ENCODE peak calls at places on chromosomes 6 and 20, in six cellular contexts. G is neural progenitor cell; U is heart left ventricle; J is AG04450; Y is hepatocyte; X is CD8-positive, alpha-beta T cell. A is an unnamed sample.

GRCh38 chr6:54267798-54268197 is 40.4 kb upstream of the TINAG start:
- DNase-seq in U (no peak), Y (peak), J (no peak), X (no peak), G (peak), A (peak)

GRCh38 chr6:66926060-66926459 is 1219.0 kb upstream of the EYS start:
- DNase-seq in Y (no peak), G (peak), J (no peak), X (no peak), U (no peak), A (no peak)

GRCh38 chr20:57811373-57812020 is 101.7 kb upstream of the PMEPA1 start:
- DNase-seq in U (no peak), Y (peak), J (no peak), X (no peak), G (peak), A (no peak)

GRCh38 chr6:75489025-75489424 is 4.6 kb downstream of the FILIP1 start:
- DNase-seq in X (no peak), Y (no peak), U (no peak), J (no peak), G (no peak), A (no peak)

GRCh38 chr6:92181347-92181746 is 1238.0 kb downstream of the EPHA7 start:
- DNase-seq in X (no peak), Y (no peak), U (no peak), J (no peak), G (no peak), A (no peak)

GRCh38 chr20:24138951-24139350 is 150.4 kb upstream of the GGTLC1 start:
- DNase-seq in U (no peak), X (no peak), Y (no peak), J (no peak), G (no peak), A (no peak)

GRCh38 chr6:165662671-165663282 is at the start of gene PDE10A:
- DNase-seq in J (no peak), U (peak), Y (peak), X (no peak), G (peak), A (no peak)

GRCh38 chr6:159180001-159180400 is 10.8 kb downstream of the FNDC1 start:
- DNase-seq in G (no peak), X (no peak), Y (no peak), U (no peak), J (no peak), A (no peak)

GRCh38 chr6:38997128-38997761 is 51.3 kb upstream of the GLP1R start:
- DNase-seq in Y (peak), X (peak), J (no peak), U (peak), G (peak), A (no peak)

GRCh38 chr6:81863123-81863522 is 110.6 kb upstream of the TENT5A start:
- DNase-seq in J (no peak), Y (no peak), G (peak), U (no peak), X (no peak), A (no peak)

GRCh38 chr6:12075067-12075563 is 63.0 kb downstream of the HIVEP1 start:
- DNase-seq in U (no peak), X (no peak), G (no peak), J (no peak), Y (no peak), A (no peak)

DNA sequence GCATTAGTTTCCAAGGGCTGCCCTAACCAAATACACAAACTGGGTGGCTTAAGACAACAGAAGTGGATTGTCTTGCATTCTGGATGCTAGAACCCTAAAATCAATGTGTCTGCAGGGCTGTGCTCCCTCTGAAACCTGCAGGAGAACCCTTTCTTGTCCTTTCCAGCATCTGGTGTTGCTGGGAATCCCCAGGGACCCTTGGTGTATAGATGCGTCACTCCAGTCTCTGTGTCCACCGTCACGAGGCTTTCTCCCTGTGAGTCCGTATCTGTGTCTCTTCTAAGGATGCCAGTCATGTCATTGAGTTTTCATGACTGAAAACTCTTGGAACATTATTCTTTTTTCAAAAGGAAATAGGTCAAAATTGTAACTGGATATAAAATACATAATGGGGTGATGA is 142.9 kb downstream of the RNASET2 start:
- DNase-seq in G (no peak), Y (no peak), X (no peak), J (no peak), U (no peak), A (no peak)
- H3K27ac ChIP-seq in G (no peak), Y (no peak), X (no peak), J (no peak), U (no peak), A (no peak)

GRCh38 chr6:97097068-97098047 is 172.8 kb downstream of the KLHL32 start:
- DNase-seq in U (no peak), Y (no peak), G (no peak), X (no peak), J (no peak), A (no peak)
- H3K27ac ChIP-seq in U (no peak), Y (no peak), G (no peak), X (no peak), J (no peak), A (no peak)

DNA sequence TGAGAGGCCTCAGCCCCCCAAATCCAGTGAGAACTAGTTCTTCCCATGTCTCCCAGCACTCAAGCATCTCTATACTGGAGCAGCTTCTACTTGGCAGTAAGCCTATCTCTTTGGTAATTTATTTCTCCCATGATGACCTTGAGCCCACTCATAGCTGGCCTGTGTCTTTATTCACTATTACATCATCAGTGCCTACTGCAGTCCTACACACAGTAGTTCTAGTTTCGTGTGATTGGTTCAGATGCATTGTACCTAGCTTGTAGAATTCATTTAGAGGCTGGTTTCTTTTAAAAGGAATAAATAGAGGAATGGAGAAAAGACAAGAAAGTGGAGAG is 255.6 kb upstream of the ZFP64 start:
- DNase-seq in Y (no peak), J (no peak), X (no peak), U (no peak), G (no peak), A (no peak)
- H3K27ac ChIP-seq in Y (no peak), J (no peak), X (no peak), U (no peak), G (no peak), A (no peak)

GRCh38 chr6:21601341-21601740 is 7.8 kb downstream of the SOX4 start:
- DNase-seq in X (no peak), Y (no peak), G (no peak), U (no peak), J (no peak), A (no peak)
- H3K27ac ChIP-seq in X (no peak), Y (no peak), G (no peak), U (no peak), J (no peak), A (no peak)

GRCh38 chr20:18738055-18738454 is 75.5 kb upstream of the SCP2D1 start:
- DNase-seq in U (no peak), Y (peak), G (no peak), X (no peak), J (no peak), A (no peak)
- H3K27ac ChIP-seq in U (no peak), Y (no peak), G (no peak), X (no peak), J (no peak), A (peak)

GRCh38 chr6:156774872-156775405 is 2.2 kb upstream of the ARID1B start:
- DNase-seq in G (peak), X (no peak), U (no peak), J (no peak), Y (no peak), A (no peak)
- H3K27ac ChIP-seq in G (no peak), X (no peak), U (peak), J (no peak), Y (peak), A (no peak)

GRCh38 chr6:31114540-31114876 is at the start of gene PSORS1C1:
- DNase-seq in X (no peak), U (peak), G (no peak), Y (peak), J (peak), A (peak)
- H3K27ac ChIP-seq in X (no peak), U (peak), G (no peak), Y (peak), J (peak), A (no peak)

GRCh38 chr6:32113386-32114352 is 4.5 kb upstream of the TNXB start:
- DNase-seq in G (peak), X (no peak), J (peak), Y (peak), U (peak), A (peak)

GRCh38 chr6:32114853-32115252 is 5.7 kb upstream of the TNXB start:
- DNase-seq in J (no peak), U (no peak), X (no peak), Y (peak), G (no peak), A (no peak)

GRCh38 chr6:32111424-32112066 is 2.4 kb upstream of the TNXB start:
- DNase-seq in Y (no peak), G (no peak), X (no peak), J (no peak), U (no peak), A (no peak)

GRCh38 chr6:32110632-32111031 is 1.5 kb upstream of the TNXB start:
- DNase-seq in U (no peak), X (no peak), Y (no peak), G (no peak), J (no peak), A (no peak)

DNA sequence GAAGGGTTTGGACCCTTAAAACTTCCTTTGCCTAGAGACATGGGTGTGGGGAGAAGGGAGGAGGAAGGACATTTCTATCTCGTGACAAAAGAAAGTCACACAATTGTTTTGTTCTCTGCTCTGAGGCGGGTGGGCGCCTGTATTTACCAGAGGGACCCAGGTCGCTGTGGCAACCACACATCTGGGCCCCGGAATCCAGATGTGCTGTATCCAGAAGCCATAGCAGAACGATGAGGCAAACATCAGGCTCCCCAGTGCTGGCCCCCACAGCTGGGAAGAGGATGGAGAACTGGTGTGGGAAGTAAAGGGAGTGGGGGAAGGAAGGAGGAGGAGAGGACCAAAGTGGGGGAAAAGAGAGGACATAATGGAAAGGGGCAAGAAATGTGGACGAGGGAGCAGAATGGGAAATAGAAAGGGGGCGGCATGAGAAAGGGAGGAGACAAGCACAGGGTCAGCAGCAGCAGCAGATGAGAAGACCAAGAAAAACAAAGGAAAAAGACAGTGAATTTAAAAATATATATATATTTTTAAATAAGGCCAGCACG is 3.4 kb upstream of the TNXB start:
- DNase-seq in G (no peak), U (no peak), Y (no peak), J (no peak), X (no peak), A (no peak)
- H3K27ac ChIP-seq in G (no peak), U (peak), Y (peak), J (no peak), X (no peak), A (peak)

GRCh38 chr6:109230444-109230843 is 135.1 kb downstream of the CEP57L1 start:
- DNase-seq in U (no peak), J (no peak), G (no peak), X (no peak), Y (peak), A (no peak)
- H3K27ac ChIP-seq in U (no peak), J (no peak), G (no peak), X (no peak), Y (peak), A (peak)